ENCODE peak calls at places on chromosomes 3 and 15, in four cellular contexts. One of them, this sample, is unnamed.

GRCh38 chr3:24069045-24069444 is 124.0 kb downstream of the NR1D2 start:
- DNase-seq in sigmoid colon: peak; percentile 71
- DNase-seq in ovary: no peak
- DNase-seq in Panc1: no peak
- DNase-seq in this sample: no peak

GRCh38 chr3:22960326-22960984 is 242.7 kb upstream of the UBE2E2 start:
- DNase-seq in ovary: peak; percentile 69
- DNase-seq in sigmoid colon: peak; percentile 68
- DNase-seq in Panc1: peak; percentile 15
- DNase-seq in this sample: peak; percentile 29

GRCh38 chr3:11099306-11099705 is 55.0 kb upstream of the HRH1 start:
- DNase-seq in sigmoid colon: no peak
- DNase-seq in Panc1: no peak
- DNase-seq in ovary: no peak
- DNase-seq in this sample: no peak

GRCh38 chr3:50675179-50676030 is 678 bp downstream of the DOCK3 start:
- DNase-seq in Panc1: no peak
- DNase-seq in sigmoid colon: peak; percentile 72
- DNase-seq in ovary: peak; percentile 31
- DNase-seq in this sample: peak; percentile 73

GRCh38 chr3:194084284-194084683 is 51.7 kb upstream of the HES1 start:
- DNase-seq in sigmoid colon: no peak
- DNase-seq in ovary: no peak
- DNase-seq in Panc1: no peak
- DNase-seq in this sample: no peak

GRCh38 chr3:133955892-133956291 is 60.2 kb upstream of the RAB6B start:
- DNase-seq in Panc1: no peak
- DNase-seq in ovary: no peak
- DNase-seq in sigmoid colon: no peak
- DNase-seq in this sample: no peak

GRCh38 chr3:71423151-71423906 is 160.2 kb downstream of the FOXP1 start:
- DNase-seq in sigmoid colon: no peak
- DNase-seq in Panc1: no peak
- DNase-seq in ovary: no peak
- DNase-seq in this sample: no peak

GRCh38 chr15:78035319-78035718 is 42.2 kb downstream of the TBC1D2B start:
- DNase-seq in ovary: no peak
- DNase-seq in sigmoid colon: no peak
- DNase-seq in Panc1: no peak
- DNase-seq in this sample: no peak

GRCh38 chr15:66661432-66662096 is 40.5 kb upstream of the SMAD6 start:
- DNase-seq in ovary: no peak
- DNase-seq in Panc1: no peak
- DNase-seq in sigmoid colon: no peak
- DNase-seq in this sample: no peak

GRCh38 chr15:45111390-45112142 is 2.4 kb downstream of the DUOX2 start:
- DNase-seq in Panc1: no peak
- DNase-seq in sigmoid colon: no peak
- DNase-seq in ovary: no peak
- DNase-seq in this sample: no peak

GRCh38 chr3:129507181-129507831 is 21.1 kb upstream of the RHO start:
- DNase-seq in Panc1: no peak
- DNase-seq in sigmoid colon: no peak
- DNase-seq in ovary: no peak
- DNase-seq in this sample: no peak

GRCh38 chr15:43329222-43329959 is 982 bp downstream of the LCMT2 start:
- DNase-seq in ovary: no peak
- DNase-seq in Panc1: no peak
- DNase-seq in sigmoid colon: peak; percentile 74
- DNase-seq in this sample: no peak

GRCh38 chr3:37096292-37096691 is 78.1 kb downstream of the LRRFIP2 start:
- DNase-seq in ovary: no peak
- DNase-seq in Panc1: no peak
- DNase-seq in sigmoid colon: no peak
- DNase-seq in this sample: no peak

GRCh38 chr15:22827125-22827524 is 11.3 kb upstream of the NIPA2 start:
- DNase-seq in Panc1: no peak
- DNase-seq in sigmoid colon: no peak
- DNase-seq in ovary: no peak
- DNase-seq in this sample: no peak

GRCh38 chr15:71386448-71387236 is 271.4 kb downstream of the THSD4 start:
- DNase-seq in sigmoid colon: no peak
- DNase-seq in ovary: no peak
- DNase-seq in Panc1: no peak
- DNase-seq in this sample: no peak

GRCh38 chr3:100084100-100084806 is 30.0 kb downstream of the FILIP1L start:
- DNase-seq in ovary: no peak
- DNase-seq in Panc1: no peak
- DNase-seq in sigmoid colon: no peak
- DNase-seq in this sample: no peak

GRCh38 chr15:31328425-31328998 is 1.9 kb downstream of the KLF13 start:
- DNase-seq in sigmoid colon: no peak
- DNase-seq in ovary: no peak
- DNase-seq in Panc1: no peak
- DNase-seq in this sample: peak; percentile 80

GRCh38 chr3:61821823-61822251 is 260.5 kb downstream of the PTPRG start:
- DNase-seq in Panc1: no peak
- DNase-seq in ovary: no peak
- DNase-seq in sigmoid colon: peak; percentile 73
- DNase-seq in this sample: no peak

GRCh38 chr3:35393916-35394315 is 245.4 kb upstream of the ARPP21 start:
- DNase-seq in sigmoid colon: no peak
- DNase-seq in ovary: no peak
- DNase-seq in Panc1: no peak
- DNase-seq in this sample: no peak

GRCh38 chr15:80467311-80467714 is 63.1 kb downstream of the ARNT2 start:
- DNase-seq in Panc1: no peak
- DNase-seq in sigmoid colon: no peak
- DNase-seq in ovary: no peak
- DNase-seq in this sample: no peak

GRCh38 chr15:81111510-81112375 is 22.3 kb upstream of the CFAP161 start:
- DNase-seq in ovary: no peak
- DNase-seq in sigmoid colon: no peak
- DNase-seq in Panc1: no peak
- DNase-seq in this sample: no peak

GRCh38 chr3:151283907-151284461 is 5.6 kb upstream of the P2RY14 start:
- DNase-seq in sigmoid colon: peak; percentile 46
- DNase-seq in ovary: no peak
- DNase-seq in Panc1: no peak
- DNase-seq in this sample: no peak

GRCh38 chr3:8450618-8451017 is 51.0 kb upstream of the LMCD1 start:
- DNase-seq in sigmoid colon: no peak
- DNase-seq in Panc1: no peak
- DNase-seq in ovary: no peak
- DNase-seq in this sample: no peak

GRCh38 chr3:140636452-140637138 is 41.3 kb upstream of the TRIM42 start:
- DNase-seq in sigmoid colon: no peak
- DNase-seq in ovary: no peak
- DNase-seq in Panc1: no peak
- DNase-seq in this sample: no peak

GRCh38 chr3:71500696-71501095 is 82.8 kb downstream of the FOXP1 start:
- DNase-seq in Panc1: no peak
- DNase-seq in sigmoid colon: no peak
- DNase-seq in ovary: no peak
- DNase-seq in this sample: no peak

GRCh38 chr3:83235180-83235814 is 1473.9 kb upstream of the GBE1 start:
- DNase-seq in ovary: no peak
- DNase-seq in Panc1: no peak
- DNase-seq in sigmoid colon: no peak
- DNase-seq in this sample: no peak

GRCh38 chr3:42613462-42613861 is 13.0 kb downstream of the NKTR start:
- DNase-seq in sigmoid colon: no peak
- DNase-seq in ovary: no peak
- DNase-seq in Panc1: no peak
- DNase-seq in this sample: no peak

GRCh38 chr3:13838421-13838820 is 41.5 kb downstream of the WNT7A start:
- DNase-seq in ovary: no peak
- DNase-seq in Panc1: no peak
- DNase-seq in sigmoid colon: no peak
- DNase-seq in this sample: no peak

GRCh38 chr3:179973931-179974361 is 62.8 kb downstream of the PEX5L start:
- DNase-seq in ovary: no peak
- DNase-seq in sigmoid colon: no peak
- DNase-seq in Panc1: no peak
- DNase-seq in this sample: no peak

GRCh38 chr3:138938056-138938876 is 8.7 kb downstream of the FOXL2 start:
- DNase-seq in ovary: peak; percentile 47
- DNase-seq in Panc1: no peak
- DNase-seq in sigmoid colon: peak; percentile 61
- DNase-seq in this sample: no peak

GRCh38 chr3:59436164-59436958 is 386.5 kb upstream of the CFAP20DC start:
- DNase-seq in ovary: no peak
- DNase-seq in Panc1: no peak
- DNase-seq in sigmoid colon: no peak
- DNase-seq in this sample: no peak
- H3K4me1 ChIP-seq in ovary: no peaks in the 10 kb centered on the region
- H3K4me1 ChIP-seq in Panc1: no peaks in the 10 kb centered on the region
- H3K4me1 ChIP-seq in sigmoid colon: no peaks in the 10 kb centered on the region
- H3K4me1 ChIP-seq in this sample: no peaks in the 10 kb centered on the region

GRCh38 chr15:85749261-85750151 is 45.2 kb downstream of the KLHL25 start:
- DNase-seq in ovary: no peak
- DNase-seq in sigmoid colon: peak; percentile 86
- DNase-seq in Panc1: no peak
- DNase-seq in this sample: peak; percentile 6
- H3K4me3 ChIP-seq in ovary: peak overlapping the region; percentile 5
- H3K4me3 ChIP-seq in sigmoid colon: peak overlapping the region; percentile 14
- H3K4me3 ChIP-seq in Panc1: no peak overlapping the region
- H3K4me3 ChIP-seq in this sample: no peak overlapping the region

DNA sequence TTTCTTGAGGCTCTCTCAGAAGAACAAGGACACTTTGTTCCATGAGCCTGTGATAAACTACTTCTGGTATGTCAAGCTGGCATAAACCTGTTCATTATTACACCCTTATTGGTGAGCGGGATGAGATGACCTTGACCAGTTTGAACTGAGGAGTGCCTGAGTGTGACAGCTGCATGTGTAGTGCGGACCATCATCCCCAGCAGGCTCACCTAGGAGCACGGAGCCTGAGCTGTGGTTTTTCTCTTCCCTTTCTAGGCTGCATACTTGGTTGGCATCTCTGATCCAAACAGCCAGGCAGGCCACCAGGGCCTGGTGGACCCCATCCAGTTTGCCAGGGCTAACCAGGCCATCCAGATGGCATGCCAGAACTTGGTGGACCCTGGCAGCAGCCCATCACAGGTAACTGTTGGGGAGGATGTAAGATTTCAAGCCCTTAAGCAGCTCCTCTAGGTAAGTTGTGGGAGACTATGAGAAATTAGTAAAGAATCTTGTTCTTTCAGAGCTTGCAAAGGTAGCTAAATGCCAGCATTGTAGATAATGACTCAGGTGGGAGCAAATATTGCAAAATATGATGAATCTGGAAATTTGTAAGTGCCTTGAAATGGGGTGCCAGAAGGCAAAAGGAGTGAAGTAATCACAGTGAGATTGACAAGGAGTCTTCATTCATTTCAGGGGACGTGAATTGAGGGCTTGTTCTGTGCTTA is 288.9 kb upstream of the TPM1 start:
- DNase-seq in Panc1: no peak
- DNase-seq in ovary: no peak
- DNase-seq in sigmoid colon: no peak
- DNase-seq in this sample: no peak
- H3K4me1 ChIP-seq in Panc1: no peaks in the 10 kb centered on the region
- H3K4me1 ChIP-seq in ovary: peaks cover 2% of the 10 kb centered on the region
- H3K4me1 ChIP-seq in sigmoid colon: peaks cover 13% of the 10 kb centered on the region
- H3K4me1 ChIP-seq in this sample: peaks cover 18% of the 10 kb centered on the region

GRCh38 chr3:46520531-46520930 is 22.8 kb downstream of the RTP3 start:
- DNase-seq in Panc1: no peak
- DNase-seq in sigmoid colon: no peak
- DNase-seq in ovary: no peak
- DNase-seq in this sample: no peak
- H3K4me3 ChIP-seq in Panc1: no peak overlapping the region
- H3K4me3 ChIP-seq in sigmoid colon: no peak overlapping the region
- H3K4me3 ChIP-seq in ovary: no peak overlapping the region
- H3K4me3 ChIP-seq in this sample: no peak overlapping the region

GRCh38 chr3:73681198-73681597 is 56.5 kb upstream of the PDZRN3 start:
- DNase-seq in sigmoid colon: no peak
- DNase-seq in ovary: no peak
- DNase-seq in Panc1: no peak
- DNase-seq in this sample: no peak
- H3K4me1 ChIP-seq in sigmoid colon: peaks cover 2% of the 10 kb centered on the region
- H3K4me1 ChIP-seq in ovary: no peaks in the 10 kb centered on the region
- H3K4me1 ChIP-seq in Panc1: no peaks in the 10 kb centered on the region
- H3K4me1 ChIP-seq in this sample: no peaks in the 10 kb centered on the region

GRCh38 chr15:55958349-55958748 is 35.1 kb downstream of the NEDD4 start:
- DNase-seq in Panc1: no peak
- DNase-seq in sigmoid colon: no peak
- DNase-seq in ovary: no peak
- DNase-seq in this sample: no peak
- H3K4me3 ChIP-seq in Panc1: no peak overlapping the region
- H3K4me3 ChIP-seq in sigmoid colon: no peak overlapping the region
- H3K4me3 ChIP-seq in ovary: no peak overlapping the region
- H3K4me3 ChIP-seq in this sample: no peak overlapping the region

DNA sequence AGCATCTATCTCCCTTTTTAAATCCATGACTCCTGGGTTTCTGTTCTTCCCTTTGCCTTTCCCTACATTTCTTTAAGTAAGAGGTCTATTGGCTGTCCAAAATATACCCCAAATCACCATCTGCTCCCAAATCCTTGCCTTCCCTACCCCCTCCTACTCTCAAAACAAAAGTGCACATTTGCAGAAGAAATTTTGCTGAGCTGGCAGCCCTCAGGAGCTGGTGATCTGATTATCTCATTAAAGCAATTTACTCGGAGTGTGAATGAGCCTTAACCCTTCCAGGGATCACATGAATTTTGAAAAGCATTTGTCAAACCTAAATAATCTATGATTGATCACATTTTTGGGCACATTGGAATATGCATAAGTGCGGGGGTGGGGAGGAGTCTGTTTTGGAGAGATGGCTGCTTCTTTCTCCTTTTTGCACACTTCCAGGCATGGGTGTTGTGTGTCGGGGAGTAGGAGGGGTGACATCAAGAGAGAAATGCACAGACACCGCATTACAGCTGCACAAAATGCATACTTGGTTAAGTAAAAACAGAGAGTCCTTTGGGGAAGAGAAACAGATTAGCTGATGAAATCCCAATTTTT is 892.6 kb downstream of the TUSC7 start:
- DNase-seq in Panc1: no peak
- DNase-seq in sigmoid colon: no peak
- DNase-seq in ovary: no peak
- DNase-seq in this sample: no peak
- H3K4me1 ChIP-seq in Panc1: no peaks in the 10 kb centered on the region
- H3K4me1 ChIP-seq in sigmoid colon: peaks cover 5% of the 10 kb centered on the region
- H3K4me1 ChIP-seq in ovary: no peaks in the 10 kb centered on the region
- H3K4me1 ChIP-seq in this sample: no peaks in the 10 kb centered on the region

GRCh38 chr3:160052385-160053047 is 63.9 kb downstream of the IL12A start:
- DNase-seq in Panc1: no peak
- DNase-seq in sigmoid colon: no peak
- DNase-seq in ovary: no peak
- DNase-seq in this sample: no peak
- H3K4me3 ChIP-seq in Panc1: peak overlapping the region; percentile 37
- H3K4me3 ChIP-seq in sigmoid colon: peak overlapping the region; percentile 36
- H3K4me3 ChIP-seq in ovary: no peak overlapping the region
- H3K4me3 ChIP-seq in this sample: no peak overlapping the region

This sample was measured in pancreas.